ENCODE peak calls at places on chromosomes 6 and 20, in seven cellular contexts. I, O, X, D, M, T and L are unnamed samples.

GRCh38 chr6:161318456-161318855 is 44.6 kb upstream of the AGPAT4 start:
- DNase-seq in M (peak; percentile 30), O (no peak), D (no peak), T (no peak), I (no peak), X (no peak), L (no peak)

GRCh38 chr6:139047677-139048076 is 19.1 kb downstream of the ABRACL start:
- DNase-seq in T (no peak), I (no peak), D (no peak), O (no peak), M (no peak), X (no peak), L (no peak)

GRCh38 chr6:156777577-156777865 is 343 bp downstream of the ARID1B start:
- DNase-seq in T (peak; percentile 86), D (no peak), O (no peak), I (no peak), M (no peak), X (peak; percentile 92), L (no peak)

GRCh38 chr20:36860811-36861624 is 14.9 kb upstream of the TLDC2 start:
- DNase-seq in X (no peak), I (no peak), M (no peak), T (no peak), D (no peak), O (no peak), L (no peak)

GRCh38 chr6:144811140-144811539 is 526.0 kb downstream of the UTRN start:
- DNase-seq in M (no peak), D (no peak), X (no peak), T (no peak), I (no peak), O (no peak), L (no peak)

GRCh38 chr6:35727206-35727934 is 9.5 kb upstream of the ARMC12 start:
- DNase-seq in T (peak; percentile 81), I (no peak), M (peak; percentile 65), O (no peak), D (peak; percentile 81), X (peak; percentile 89), L (peak; percentile 77)

GRCh38 chr20:48684501-48685041 is 143.2 kb downstream of the PREX1 start:
- DNase-seq in D (no peak), O (no peak), M (no peak), X (no peak), T (no peak), I (no peak), L (peak; percentile 26)

GRCh38 chr20:53434662-53435061 is 159.0 kb downstream of the ZNF217 start:
- DNase-seq in O (no peak), T (no peak), M (no peak), D (no peak), X (no peak), I (no peak), L (no peak)

GRCh38 chr6:85580104-85580877 is 13.4 kb downstream of the SNX14 start:
- DNase-seq in T (no peak), M (peak; percentile 67), O (no peak), D (no peak), X (no peak), I (no peak), L (no peak)

GRCh38 chr6:94510877-94511276 is 1066.5 kb upstream of the MANEA start:
- DNase-seq in X (peak; percentile 5), T (no peak), O (no peak), D (no peak), M (no peak), I (no peak), L (no peak)
- TF ChIP-seq MAX in X (no peak), T (no peak), O (no peak), D (no peak), M (no peak), I (no peak), L (no peak)

DNA sequence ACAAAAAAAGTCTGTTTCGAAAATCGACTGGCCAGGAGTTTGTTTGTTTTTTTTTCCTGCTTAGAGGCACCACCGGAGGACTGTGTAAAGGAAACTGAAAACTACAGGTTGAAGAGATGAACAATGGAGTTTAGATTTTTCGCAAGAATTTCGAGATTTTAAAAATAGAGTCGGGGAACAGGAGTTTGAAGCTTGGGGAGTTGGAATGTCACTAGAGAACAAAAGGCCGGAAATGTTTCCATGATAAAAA is 1.8 kb downstream of the QKI start:
- DNase-seq in D (no peak), O (no peak), M (no peak), X (no peak), T (no peak), I (no peak), L (no peak)
- H3K9ac ChIP-seq in D (no peak overlapping the region), O (peak overlapping the region; percentile 86), M (peak overlapping the region; percentile 98), X (peak overlapping the region; percentile 94), T (peak overlapping the region; percentile 6), I (peak overlapping the region; percentile 65), L (peak overlapping the region; percentile 98)

GRCh38 chr6:32192608-32193039 is at the start of gene GPSM3:
- DNase-seq in M (no peak), D (no peak), I (no peak), X (no peak), O (peak; percentile 59), T (peak; percentile 45), L (peak; percentile 57)
- H3K4me3 ChIP-seq in M (no peak within 1 kb of the TSS), D (no peak within 1 kb of the TSS), I (no peak within 1 kb of the TSS), X (no peak within 1 kb of the TSS), O (peak within 1 kb of the TSS; percentile 90), T (peak within 1 kb of the TSS; percentile 79), L (peak within 1 kb of the TSS; percentile 17)

GRCh38 chr6:25257686-25258348 is 21.4 kb upstream of the CARMIL1 start:
- DNase-seq in I (no peak), T (no peak), M (no peak), O (no peak), X (no peak), D (no peak), L (no peak)
- TF ChIP-seq MAX in I (no peak), T (no peak), M (no peak), O (no peak), X (no peak), D (no peak), L (no peak)